ENCODE peak calls at places on chromosome 14, in six cellular contexts. J is B cell, C is cardiac fibroblast, Y is cardiac muscle cell, N is AG10803, R is astrocyte of the spinal cord. L is an unnamed sample.

GRCh38 chr14:64721391-64721791 is 17.2 kb downstream of the PLEKHG3 start:
- DNase-seq in J (no peak), C (peak; percentile 70), Y (peak; percentile 49), N (peak; percentile 98), R (peak; percentile 87), L (no peak)

GRCh38 chr14:77760381-77761204 is at the start of gene SNW1:
- DNase-seq in J (peak; percentile 94), C (peak; percentile 71), Y (peak; percentile 95), N (peak; percentile 93), R (peak; percentile 94), L (peak; percentile 93)

GRCh38 chr14:56501909-56502530 is 77.6 kb upstream of the TMEM260 start:
- DNase-seq in J (no peak), C (no peak), Y (no peak), N (no peak), R (no peak), L (no peak)

GRCh38 chr14:61556455-61556854 is 138.9 kb upstream of the HIF1A start:
- DNase-seq in J (no peak), C (no peak), Y (no peak), N (no peak), R (no peak), L (no peak)

GRCh38 chr14:90336985-90337384 is 5.2 kb upstream of the NRDE2 start:
- DNase-seq in J (no peak), C (no peak), Y (no peak), N (no peak), R (no peak), L (no peak)

GRCh38 chr14:90281261-90281660 is 24.9 kb downstream of the PSMC1 start:
- DNase-seq in J (no peak), C (peak; percentile 56), Y (peak; percentile 54), N (peak; percentile 82), R (peak; percentile 79), L (no peak)

GRCh38 chr14:68547305-68548193 is 245.3 kb downstream of the ZFP36L1 start:
- DNase-seq in J (peak; percentile 31), C (peak; percentile 91), Y (peak; percentile 92), N (peak; percentile 97), R (peak; percentile 82), L (no peak)

GRCh38 chr14:56570295-56570694 is 9.3 kb upstream of the TMEM260 start:
- DNase-seq in J (no peak), C (no peak), Y (no peak), N (no peak), R (no peak), L (no peak)

GRCh38 chr14:51834218-51834617 is 26.2 kb upstream of the GNG2 start:
- DNase-seq in J (no peak), C (no peak), Y (no peak), N (no peak), R (no peak), L (no peak)

GRCh38 chr14:59251811-59252771 is 63.6 kb downstream of the DAAM1 start:
- DNase-seq in J (no peak), C (peak; percentile 85), Y (peak; percentile 90), N (peak; percentile 89), R (peak; percentile 72), L (no peak)

GRCh38 chr14:25103820-25104219 is 53.9 kb upstream of the STXBP6 start:
- DNase-seq in J (no peak), C (no peak), Y (no peak), N (no peak), R (no peak), L (no peak)

GRCh38 chr14:99009875-99010274 is 262.1 kb downstream of the BCL11B start:
- DNase-seq in J (no peak), C (no peak), Y (no peak), N (no peak), R (no peak), L (no peak)

GRCh38 chr14:73295198-73295796 is 58.0 kb downstream of the PAPLN start:
- DNase-seq in J (no peak), C (peak; percentile 62), Y (peak; percentile 62), N (peak; percentile 35), R (peak; percentile 60), L (no peak)

GRCh38 chr14:92397140-92397815 is 74.3 kb downstream of the SLC24A4 start:
- DNase-seq in J (no peak), C (peak; percentile 26), Y (peak; percentile 21), N (peak; percentile 78), R (peak; percentile 39), L (peak; percentile 75)

GRCh38 chr14:33952541-33952940 is 1.7 kb upstream of the EGLN3 start:
- DNase-seq in J (no peak), C (no peak), Y (no peak), N (no peak), R (no peak), L (no peak)

GRCh38 chr14:52267501-52268190 is at the start of gene PTGDR:
- DNase-seq in J (no peak), C (peak; percentile 16), Y (peak; percentile 47), N (no peak), R (peak; percentile 33), L (no peak)

GRCh38 chr14:26276757-26277156 is 321.1 kb downstream of the NOVA1 start:
- DNase-seq in J (no peak), C (no peak), Y (no peak), N (no peak), R (no peak), L (no peak)

GRCh38 chr14:96629082-96629481 is 126.9 kb downstream of the PAPOLA start:
- DNase-seq in J (no peak), C (no peak), Y (no peak), N (no peak), R (no peak), L (no peak)

GRCh38 chr14:65860956-65861631 is 448.6 kb downstream of the FUT8 start:
- DNase-seq in J (no peak), C (no peak), Y (no peak), N (no peak), R (no peak), L (no peak)

GRCh38 chr14:20093442-20093841 is 17.1 kb upstream of the OR4K17 start:
- DNase-seq in J (no peak), C (no peak), Y (no peak), N (no peak), R (no peak), L (no peak)

GRCh38 chr14:23186913-23187654 is 3.6 kb upstream of the SLC7A8 start:
- DNase-seq in J (no peak), C (peak; percentile 87), Y (peak; percentile 86), N (peak; percentile 77), R (peak; percentile 73), L (no peak)

GRCh38 chr14:31025335-31026075 is at the start of gene AP4S1:
- DNase-seq in J (peak; percentile 41), C (no peak), Y (no peak), N (no peak), R (peak; percentile 27), L (no peak)

GRCh38 chr14:82806016-82806415 is 1272.4 kb upstream of the SEL1L start:
- DNase-seq in J (no peak), C (no peak), Y (no peak), N (no peak), R (no peak), L (no peak)

GRCh38 chr14:23085458-23085857 is 9.5 kb downstream of the ACIN1 start:
- DNase-seq in J (no peak), C (peak; percentile 24), Y (peak; percentile 32), N (peak; percentile 39), R (no peak), L (no peak)

GRCh38 chr14:74207943-74208342 is 31.3 kb upstream of the VSX2 start:
- DNase-seq in J (no peak), C (no peak), Y (no peak), N (no peak), R (no peak), L (no peak)

GRCh38 chr14:90815817-90816662 is at the start of gene TTC7B:
- DNase-seq in J (no peak), C (peak; percentile 41), Y (peak; percentile 47), N (peak; percentile 25), R (no peak), L (no peak)

DNA sequence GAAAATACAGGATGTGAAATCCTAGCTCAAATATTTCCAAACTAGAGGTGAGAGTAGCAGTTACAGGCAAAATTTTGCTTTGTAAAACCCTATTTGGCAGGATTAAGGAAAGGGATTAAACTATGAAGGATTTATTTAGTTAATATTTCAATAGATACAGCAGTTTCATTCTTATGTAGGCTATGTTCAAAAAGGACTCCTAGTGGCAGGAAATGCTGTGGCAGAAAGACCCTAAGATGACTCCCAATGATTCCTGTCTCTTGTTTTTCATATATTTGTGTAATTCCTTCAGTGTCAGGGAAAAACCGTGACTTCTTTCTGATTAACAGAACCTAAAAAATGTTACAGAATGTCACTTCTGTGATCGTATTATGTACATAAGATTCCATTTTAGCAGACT is 299.5 kb upstream of the RPL10L start:
- DNase-seq in J (no peak), C (no peak), Y (no peak), N (no peak), R (no peak), L (no peak)
- TF ChIP-seq CTCF in J (no peak), C (no peak), Y (no peak), N (no peak), R (no peak), L (no peak)

GRCh38 chr14:102049258-102050025 is 37.4 kb downstream of the HSP90AA1 start:
- DNase-seq in J (no peak), C (no peak), Y (no peak), N (no peak), R (no peak), L (no peak)
- TF ChIP-seq CTCF in J (no peak), C (no peak), Y (no peak), N (no peak), R (no peak), L (no peak)

GRCh38 chr14:105485720-105486332 is 860 bp upstream of the CRIP1 start:
- DNase-seq in J (peak; percentile 68), C (no peak), Y (peak; percentile 21), N (no peak), R (no peak), L (no peak)
- TF ChIP-seq CTCF in J (peak; percentile 45), C (no peak), Y (peak; percentile 17), N (no peak), R (peak; percentile 50), L (peak; percentile 20)

DNA sequence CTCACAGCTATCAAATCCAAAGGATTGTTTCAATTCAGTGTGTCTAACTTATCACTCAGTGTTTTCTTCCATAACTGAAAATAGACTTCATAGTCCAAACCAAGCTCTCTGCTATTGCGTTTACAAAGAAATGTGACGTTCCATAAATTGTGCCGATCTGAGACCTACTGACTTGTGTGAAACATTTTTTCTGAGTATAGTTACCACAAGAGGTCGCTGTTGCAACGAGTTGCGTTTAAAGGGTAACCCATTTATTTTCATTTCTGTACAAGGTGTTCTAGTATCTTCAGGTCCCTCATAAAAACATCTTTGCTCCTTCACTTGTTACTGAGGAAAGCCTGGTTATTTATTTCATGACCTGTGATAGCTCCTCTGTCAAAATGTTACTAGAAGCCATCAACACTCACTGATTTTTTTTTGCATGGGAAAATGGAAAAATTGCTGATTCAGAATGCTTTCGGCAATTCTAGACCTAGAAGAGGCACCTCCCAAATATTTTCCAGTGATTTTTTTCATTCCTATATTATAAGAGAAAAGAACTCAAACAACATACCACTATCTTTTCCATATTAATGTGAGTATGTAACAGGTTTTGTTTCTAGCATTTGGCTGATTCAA is 60.9 kb upstream of the OR4E1 start:
- DNase-seq in J (no peak), C (peak; percentile 22), Y (peak; percentile 58), N (no peak), R (peak; percentile 52), L (no peak)
- TF ChIP-seq CTCF in J (peak; percentile 58), C (peak; percentile 49), Y (peak; percentile 51), N (peak; percentile 36), R (peak; percentile 61), L (peak; percentile 85)

DNA sequence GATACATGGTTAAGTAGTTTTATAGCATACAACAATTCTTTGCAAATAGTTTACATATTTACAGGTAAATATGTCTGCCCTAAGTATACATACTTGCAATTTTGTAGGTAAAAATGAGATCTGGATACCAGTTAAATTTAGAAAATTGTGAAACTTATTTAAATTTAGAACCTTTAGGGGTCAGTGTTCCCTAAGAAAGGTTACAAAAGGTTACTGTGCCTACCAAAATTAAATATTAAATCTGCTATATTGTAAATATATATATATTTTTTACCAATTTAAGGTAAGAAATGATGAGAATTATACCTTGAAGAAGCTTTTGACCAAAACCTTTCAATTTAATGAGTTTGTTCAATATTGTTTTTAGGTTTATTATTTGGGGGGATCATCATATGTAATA is 54.0 kb downstream of the MIPOL1 start:
- DNase-seq in J (no peak), C (no peak), Y (no peak), N (no peak), R (no peak), L (no peak)
- TF ChIP-seq CTCF in J (no peak), C (no peak), Y (peak; percentile 2), N (no peak), R (no peak), L (no peak)

L was measured in CD14-positive monocyte.